ENCODE peak calls at places on chromosomes 13 and 19, in seven cellular contexts. A is kidney epithelial cell, W is dorsolateral prefrontal cortex, O is H1, Z is bronchial epithelial cell, S is psoas muscle, J is transverse colon. P is an unnamed sample.
A peak's percentile ranks its signal among the peaks of the same experiment; 100 is the strongest.

GRCh38 chr19:28705008-28705407 is 507.9 kb downstream of the UQCRFS1 start:
- DNase-seq in A (peak; percentile 69), W (no peak), O (no peak), Z (peak; percentile 63), S (no peak), J (no peak), P (no peak)

GRCh38 chr13:28059214-28059613 is 41.2 kb downstream of the FLT3 start:
- DNase-seq in A (no peak), W (no peak), O (no peak), Z (peak; percentile 36), S (no peak), J (peak; percentile 51), P (no peak)

GRCh38 chr13:73505487-73505886 is 446.7 kb downstream of the KLF5 start:
- DNase-seq in A (no peak), W (no peak), O (no peak), Z (no peak), S (no peak), J (no peak), P (no peak)

GRCh38 chr19:28468701-28469459 is 744.1 kb downstream of the UQCRFS1 start:
- DNase-seq in A (peak; percentile 21), W (no peak), O (no peak), Z (no peak), S (no peak), J (peak; percentile 75), P (peak; percentile 44)

GRCh38 chr13:93098972-93099371 is 127.6 kb upstream of the GPC6 start:
- DNase-seq in A (no peak), W (no peak), O (no peak), Z (no peak), S (no peak), J (peak; percentile 14), P (no peak)

GRCh38 chr19:5534787-5535586 is 32.8 kb downstream of the TINCR start:
- DNase-seq in A (no peak), W (no peak), O (no peak), Z (no peak), S (no peak), J (no peak), P (no peak)

GRCh38 chr19:4889034-4889825 is 13.5 kb downstream of the ARRDC5 start:
- DNase-seq in A (no peak), W (no peak), O (no peak), Z (peak; percentile 95), S (no peak), J (no peak), P (peak; percentile 38)

GRCh38 chr13:78136966-78137365 is 218.3 kb upstream of the EDNRB start:
- DNase-seq in A (no peak), W (no peak), O (no peak), Z (no peak), S (no peak), J (no peak), P (no peak)

GRCh38 chr19:29835447-29835846 is 23.7 kb downstream of the CCNE1 start:
- DNase-seq in A (no peak), W (no peak), O (no peak), Z (no peak), S (peak; percentile 5), J (no peak), P (no peak)

GRCh38 chr19:47489072-47489914 is 5.3 kb upstream of the KPTN start:
- DNase-seq in A (no peak), W (peak; percentile 47), O (no peak), Z (no peak), S (peak; percentile 34), J (no peak), P (no peak)

GRCh38 chr13:94966380-94966779 is 254.0 kb upstream of the SOX21 start:
- DNase-seq in A (no peak), W (no peak), O (no peak), Z (no peak), S (no peak), J (no peak), P (no peak)

GRCh38 chr19:30360378-30361106 is 11.6 kb upstream of the ZNF536 start:
- DNase-seq in A (no peak), W (no peak), O (no peak), Z (no peak), S (no peak), J (no peak), P (no peak)

GRCh38 chr13:111324736-111325135 is 4.3 kb downstream of the TEX29 start:
- DNase-seq in A (no peak), W (no peak), O (no peak), Z (no peak), S (no peak), J (no peak), P (no peak)

DNA sequence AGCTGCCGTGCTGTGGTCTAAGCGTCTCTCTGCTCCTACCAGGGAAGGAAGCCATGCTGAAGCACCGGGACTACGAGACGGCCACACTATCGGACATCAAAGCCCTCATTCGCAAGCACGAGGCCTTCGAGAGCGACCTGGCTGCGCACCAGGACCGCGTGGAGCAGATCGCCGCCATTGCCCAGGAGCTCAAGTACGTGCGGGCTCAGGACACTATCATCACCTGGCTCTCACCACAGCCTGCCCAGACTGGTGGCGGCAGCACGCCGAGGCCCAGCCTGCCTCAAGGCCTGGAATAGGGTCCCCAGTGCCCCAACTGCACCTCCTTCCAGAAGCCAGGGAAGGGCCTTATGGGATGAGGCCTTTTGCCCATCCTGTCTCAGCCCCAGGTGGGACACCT is 22.8 kb downstream of the CAPN12 start:
- DNase-seq in A (no peak), W (no peak), O (no peak), Z (no peak), S (no peak), J (no peak), P (no peak)
- H3K4me3 ChIP-seq in A (no peak overlapping the region), W (no peak overlapping the region), O (no peak overlapping the region), Z (no peak overlapping the region), S (no peak overlapping the region), J (no peak overlapping the region), P (no peak overlapping the region)

GRCh38 chr19:18193388-18194207 is 580 bp downstream of the MPV17L2 start:
- DNase-seq in A (no peak), W (no peak), O (no peak), Z (no peak), S (peak; percentile 58), J (no peak), P (no peak)
- TF ChIP-seq CTCF in A (peak; percentile 6), W (no peak), O (no peak), Z (no peak), S (no peak), J (no peak), P (no peak)

DNA sequence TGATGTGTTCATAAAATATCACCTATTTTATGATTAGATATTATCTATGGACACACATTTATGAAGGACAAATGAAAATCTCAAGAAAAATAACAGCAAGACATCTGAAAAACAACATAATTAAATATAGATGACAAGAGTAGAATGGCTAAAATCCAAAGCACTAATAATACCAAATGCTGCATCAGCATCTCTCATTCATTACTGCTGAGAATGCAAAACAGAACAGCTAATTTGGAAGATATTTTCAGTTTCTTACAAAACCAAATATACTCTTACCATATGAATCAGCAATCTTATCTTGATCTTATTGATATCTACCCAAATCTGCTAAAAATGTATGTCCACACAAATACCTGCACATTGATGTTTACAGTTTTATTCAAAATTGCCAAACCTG is 829.1 kb upstream of the MIR17HG start:
- DNase-seq in A (no peak), W (no peak), O (no peak), Z (no peak), S (no peak), J (no peak), P (no peak)
- H3K27me3 ChIP-seq in A (no peaks in the 10 kb centered on the region), W (no peaks in the 10 kb centered on the region), O (no peaks in the 10 kb centered on the region), Z (no peaks in the 10 kb centered on the region), S (no peaks in the 10 kb centered on the region), J (no peaks in the 10 kb centered on the region), P (no peaks in the 10 kb centered on the region)

GRCh38 chr19:45506246-45506990 is 861 bp upstream of the VASP start:
- DNase-seq in A (peak; percentile 69), W (peak; percentile 93), O (no peak), Z (peak; percentile 82), S (peak; percentile 97), J (peak; percentile 98), P (no peak)

GRCh38 chr19:45506991-45507863 is at the start of gene VASP:
- DNase-seq in A (no peak), W (peak; percentile 88), O (no peak), Z (peak; percentile 78), S (peak; percentile 90), J (peak; percentile 96), P (no peak)

GRCh38 chr19:45505151-45505995 is 1.9 kb upstream of the VASP start:
- DNase-seq in A (no peak), W (no peak), O (no peak), Z (no peak), S (no peak), J (no peak), P (no peak)

GRCh38 chr19:45503909-45504308 is 3.4 kb upstream of the VASP start:
- DNase-seq in A (no peak), W (no peak), O (no peak), Z (no peak), S (no peak), J (no peak), P (no peak)

DNA sequence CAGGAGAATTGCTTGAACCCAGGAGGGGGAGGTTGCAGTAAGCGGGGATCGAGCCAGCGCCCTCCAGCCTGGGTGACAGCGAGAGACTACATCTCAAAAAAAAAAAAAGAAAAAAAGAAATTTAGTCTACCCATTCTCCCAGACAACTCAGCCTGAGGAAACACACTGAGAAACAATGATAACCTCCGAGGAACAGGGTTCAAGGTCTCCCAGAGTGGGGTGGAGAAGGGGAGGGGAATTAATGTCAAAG is 1.4 kb upstream of the VASP start:
- DNase-seq in A (no peak), W (no peak), O (no peak), Z (no peak), S (no peak), J (no peak), P (no peak)
- H3K4me3 ChIP-seq in A (peak overlapping the region; percentile 85), W (no peak overlapping the region), O (peak overlapping the region; percentile 72), Z (peak overlapping the region; percentile 94), S (peak overlapping the region; percentile 100), J (peak overlapping the region; percentile 99), P (peak overlapping the region; percentile 59)

GRCh38 chr19:6711078-6711361 is 9.4 kb downstream of the C3 start:
- DNase-seq in A (no peak), W (no peak), O (no peak), Z (no peak), S (peak; percentile 36), J (no peak), P (no peak)

GRCh38 chr19:6709549-6709948 is 10.9 kb downstream of the C3 start:
- DNase-seq in A (no peak), W (no peak), O (no peak), Z (no peak), S (peak; percentile 13), J (no peak), P (no peak)

GRCh38 chr19:6711605-6712004 is 8.8 kb downstream of the C3 start:
- DNase-seq in A (no peak), W (no peak), O (no peak), Z (no peak), S (peak; percentile 8), J (no peak), P (no peak)

GRCh38 chr19:6712231-6712630 is 8.2 kb downstream of the C3 start:
- DNase-seq in A (no peak), W (no peak), O (no peak), Z (no peak), S (peak; percentile 23), J (no peak), P (no peak)

GRCh38 chr19:6710273-6711077 is 10.0 kb downstream of the C3 start:
- DNase-seq in A (no peak), W (no peak), O (no peak), Z (no peak), S (peak; percentile 48), J (no peak), P (no peak)
- TF ChIP-seq CTCF in A (peak; percentile 30), W (no peak), O (peak; percentile 62), Z (no peak), S (no peak), J (no peak), P (no peak)